ENCODE peak calls at places on chromosome 21, in eight cellular contexts. Q is CD8-positive, alpha-beta memory T cell; B is heart right ventricle; H is neuronal stem cell; N is Peyer's patch; J is endodermal cell; D is OCI-LY7; V is adrenal gland. R is an unnamed sample.

GRCh38 chr21:40929833-40930232 is 82.9 kb upstream of the DSCAM start:
- DNase-seq in D (no peak), J (no peak), B (no peak), Q (no peak), H (no peak), N (no peak), V (no peak), R (no peak)

GRCh38 chr21:45175326-45176085 is 101.1 kb downstream of the ADARB1 start:
- DNase-seq in V (no peak), J (no peak), B (no peak), D (no peak), Q (no peak), N (no peak), H (no peak), R (no peak)

GRCh38 chr21:27220416-27220815 is 253.5 kb upstream of the ADAMTS5 start:
- DNase-seq in V (no peak), N (no peak), J (no peak), B (no peak), H (no peak), D (no peak), Q (no peak), R (no peak)

GRCh38 chr21:16605588-16605987 is 875.8 kb downstream of the USP25 start:
- DNase-seq in B (no peak), D (no peak), J (no peak), N (no peak), Q (no peak), V (no peak), H (no peak), R (no peak)

GRCh38 chr21:39385299-39386145 is 36.6 kb upstream of the HMGN1 start:
- DNase-seq in D (no peak), N (peak; percentile 90), V (peak; percentile 88), Q (peak; percentile 48), B (peak; percentile 85), J (no peak), H (no peak), R (peak; percentile 53)

GRCh38 chr21:40245021-40245420 is 377.8 kb downstream of the PCP4 start:
- DNase-seq in D (no peak), H (no peak), V (no peak), N (no peak), Q (no peak), B (no peak), J (no peak), R (no peak)

GRCh38 chr21:45388611-45389296 is 16.2 kb upstream of the COL18A1 start:
- DNase-seq in D (no peak), V (peak; percentile 10), H (no peak), B (no peak), Q (no peak), J (no peak), N (no peak), R (no peak)

GRCh38 chr21:45366931-45367401 is 38.0 kb upstream of the COL18A1 start:
- DNase-seq in J (peak; percentile 66), D (no peak), H (no peak), V (peak; percentile 76), Q (no peak), N (peak; percentile 66), B (peak; percentile 70), R (no peak)

GRCh38 chr21:39911792-39912191 is 44.6 kb downstream of the PCP4 start:
- DNase-seq in V (no peak), D (no peak), B (no peak), Q (no peak), H (no peak), J (peak; percentile 11), N (no peak), R (no peak)

GRCh38 chr21:39429445-39429844 is 16.1 kb downstream of the LCA5L start:
- DNase-seq in B (no peak), D (no peak), H (no peak), J (no peak), V (no peak), N (no peak), Q (no peak), R (no peak)

GRCh38 chr21:25657140-25657539 is 18.1 kb downstream of the JAM2 start:
- DNase-seq in B (no peak), J (no peak), Q (no peak), D (no peak), N (no peak), H (no peak), V (no peak), R (no peak)

GRCh38 chr21:9735421-9735961 is 785.9 kb upstream of the TPTE start:
- DNase-seq in V (no peak), D (no peak), N (no peak), Q (no peak), J (no peak), B (no peak), H (no peak), R (no peak)

GRCh38 chr21:38660333-38661295 is 145.1 kb upstream of the ETS2 start:
- DNase-seq in V (no peak), J (peak; percentile 67), B (peak; percentile 17), N (no peak), D (no peak), Q (no peak), H (no peak), R (no peak)

GRCh38 chr21:26366781-26367180 is 196.2 kb upstream of the APP start:
- DNase-seq in B (no peak), J (no peak), D (no peak), Q (no peak), V (no peak), H (no peak), N (no peak), R (no peak)

GRCh38 chr21:16583567-16583966 is 853.8 kb downstream of the USP25 start:
- DNase-seq in D (no peak), Q (no peak), V (no peak), J (no peak), H (no peak), N (no peak), B (no peak), R (no peak)

GRCh38 chr21:26587621-26588260 is 14.7 kb upstream of the CYYR1 start:
- DNase-seq in V (peak; percentile 60), B (no peak), N (no peak), H (no peak), J (no peak), D (no peak), Q (no peak), R (no peak)

GRCh38 chr21:25571726-25572121 is 35.6 kb downstream of the MRPL39 start:
- DNase-seq in Q (no peak), H (no peak), B (no peak), N (no peak), J (no peak), V (no peak), D (no peak), R (no peak)

GRCh38 chr21:16279658-16280581 is 550.1 kb downstream of the USP25 start:
- DNase-seq in J (peak; percentile 61), B (no peak), D (no peak), Q (no peak), N (no peak), H (peak; percentile 75), V (peak; percentile 62), R (no peak)

GRCh38 chr21:35512321-35512720 is 463.2 kb upstream of the RUNX1 start:
- DNase-seq in B (no peak), H (no peak), V (no peak), J (no peak), Q (no peak), D (no peak), N (no peak), R (no peak)
- H3K27ac ChIP-seq in B (no peak overlapping the region), H (no peak overlapping the region), V (no peak overlapping the region), J (no peak overlapping the region), Q (no peak overlapping the region), D (no peak overlapping the region), N (no peak overlapping the region), R (no peak overlapping the region)

DNA sequence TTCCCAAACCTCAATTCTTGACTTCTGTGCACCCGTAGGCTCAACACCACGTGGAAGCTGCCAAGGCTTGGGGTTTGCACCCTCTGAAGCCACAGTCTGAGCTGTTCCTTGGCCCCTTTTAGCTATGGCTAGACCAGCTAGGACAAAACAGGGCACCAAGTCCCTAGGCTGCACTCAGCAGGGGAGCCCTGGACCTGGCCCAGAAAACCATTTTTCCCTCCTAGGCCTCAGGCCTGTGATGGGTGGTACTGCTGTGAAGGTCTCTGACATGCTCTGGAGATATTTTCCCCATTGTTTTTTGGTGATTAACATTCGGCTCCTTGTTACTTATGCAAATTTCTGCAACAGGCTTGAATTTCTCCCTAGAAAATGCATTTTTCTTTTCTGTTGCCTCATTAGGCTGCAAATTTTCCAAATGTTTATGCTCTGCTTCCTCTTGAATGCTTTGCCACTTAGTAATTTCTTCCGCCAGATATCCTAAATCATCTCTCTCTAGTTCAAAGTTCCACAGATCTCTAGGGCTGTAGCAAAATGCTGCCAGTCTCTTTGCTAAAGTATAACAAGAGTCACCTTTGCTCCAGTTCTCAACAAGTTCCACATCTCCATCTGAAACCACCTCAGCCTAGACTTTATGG is 69.0 kb upstream of the KRTAP19-8 start:
- DNase-seq in B (no peak), V (no peak), D (no peak), H (no peak), Q (no peak), J (no peak), N (no peak), R (no peak)
- H3K27ac ChIP-seq in B (no peak overlapping the region), V (no peak overlapping the region), D (peak overlapping the region; percentile 29), H (no peak overlapping the region), Q (no peak overlapping the region), J (no peak overlapping the region), N (no peak overlapping the region), R (no peak overlapping the region)

GRCh38 chr21:43191521-43191920 is 22.7 kb downstream of the CRYAA start:
- DNase-seq in N (peak; percentile 33), Q (no peak), B (no peak), J (peak; percentile 24), D (no peak), V (no peak), H (no peak), R (no peak)

GRCh38 chr21:43188712-43189151 is 19.9 kb downstream of the CRYAA start:
- DNase-seq in N (peak; percentile 37), Q (no peak), D (peak; percentile 68), H (no peak), J (peak; percentile 33), V (no peak), B (peak; percentile 51), R (no peak)

GRCh38 chr21:43188181-43188580 is 19.4 kb downstream of the CRYAA start:
- DNase-seq in V (no peak), N (peak; percentile 24), D (no peak), J (peak; percentile 18), H (no peak), B (no peak), Q (no peak), R (no peak)

GRCh38 chr21:43190544-43191340 is 21.9 kb downstream of the CRYAA start:
- DNase-seq in Q (no peak), N (peak; percentile 33), D (no peak), J (peak; percentile 42), V (no peak), H (no peak), B (no peak), R (no peak)

DNA sequence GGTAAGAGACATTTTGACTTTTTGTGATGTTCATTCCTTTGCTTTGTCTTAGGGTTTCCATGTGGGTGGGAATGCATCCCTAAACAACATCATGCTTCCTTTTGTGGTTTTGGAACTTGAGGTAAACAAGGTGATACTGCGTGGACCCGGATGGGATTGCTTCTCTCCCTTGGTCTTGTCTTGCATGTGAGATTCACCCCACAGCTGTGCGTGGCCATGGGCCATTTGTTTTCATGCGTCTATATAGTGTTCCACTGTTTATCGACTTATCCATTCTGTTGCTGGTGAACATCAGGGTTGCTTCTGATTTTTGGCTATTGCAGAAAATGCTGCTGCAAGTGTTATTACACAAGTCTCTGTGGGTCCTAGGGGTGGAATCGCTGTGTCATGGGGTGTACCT is 21.1 kb downstream of the CRYAA start:
- DNase-seq in V (no peak), N (no peak), H (no peak), B (no peak), Q (no peak), D (no peak), J (peak; percentile 30), R (no peak)
- H3K27ac ChIP-seq in V (no peak overlapping the region), N (no peak overlapping the region), H (no peak overlapping the region), B (no peak overlapping the region), Q (no peak overlapping the region), D (no peak overlapping the region), J (no peak overlapping the region), R (no peak overlapping the region)

GRCh38 chr21:46423546-46424061 is 35.1 kb upstream of the DIP2A start:
- DNase-seq in V (no peak), H (no peak), B (no peak), D (peak; percentile 13), N (no peak), Q (no peak), J (no peak), R (no peak)
- H3K27ac ChIP-seq in V (no peak overlapping the region), H (peak overlapping the region; percentile 4), B (no peak overlapping the region), D (no peak overlapping the region), N (peak overlapping the region; percentile 22), Q (peak overlapping the region; percentile 95), J (peak overlapping the region; percentile 53), R (peak overlapping the region; percentile 69)